ENCODE peak calls at places on chromosomes 5 and 9, in four cellular contexts. One of them, this sample, is unnamed.

GRCh38 chr9:1235650-1236401 is 185.7 kb downstream of the DMRT2 start:
- DNase-seq in GM12878: no peak
- DNase-seq in HepG2: no peak
- DNase-seq in K562: no peak
- DNase-seq in this sample: no peak

GRCh38 chr5:151345187-151345807 is 2.1 kb downstream of the SLC36A2 start:
- DNase-seq in GM12878: no peak
- DNase-seq in HepG2: no peak
- DNase-seq in K562: no peak
- DNase-seq in this sample: no peak

GRCh38 chr5:61416410-61416809 is 84.4 kb downstream of the ZSWIM6 start:
- DNase-seq in GM12878: no peak
- DNase-seq in HepG2: no peak
- DNase-seq in K562: no peak
- DNase-seq in this sample: no peak

GRCh38 chr5:126052120-126052519 is 371.1 kb upstream of the GRAMD2B start:
- DNase-seq in GM12878: no peak
- DNase-seq in HepG2: no peak
- DNase-seq in K562: no peak
- DNase-seq in this sample: no peak

GRCh38 chr5:100584069-100584468 is 48.9 kb downstream of the FAM174A start:
- DNase-seq in GM12878: peak; percentile 60
- DNase-seq in HepG2: no peak
- DNase-seq in K562: no peak
- DNase-seq in this sample: no peak

GRCh38 chr5:177442066-177442836 is 4.4 kb upstream of the PRR7 start:
- DNase-seq in GM12878: no peak
- DNase-seq in HepG2: no peak
- DNase-seq in K562: no peak
- DNase-seq in this sample: no peak

GRCh38 chr9:34374905-34375552 is 1.7 kb downstream of the MYORG start:
- DNase-seq in GM12878: no peak
- DNase-seq in HepG2: peak; percentile 94
- DNase-seq in K562: no peak
- DNase-seq in this sample: peak; percentile 3

GRCh38 chr5:142314129-142314528 is 10.7 kb downstream of the SPRY4 start:
- DNase-seq in GM12878: no peak
- DNase-seq in HepG2: no peak
- DNase-seq in K562: no peak
- DNase-seq in this sample: no peak

GRCh38 chr9:26685857-26686256 is 206.7 kb downstream of the CAAP1 start:
- DNase-seq in GM12878: no peak
- DNase-seq in HepG2: no peak
- DNase-seq in K562: no peak
- DNase-seq in this sample: no peak

GRCh38 chr5:68534131-68534940 is 318.8 kb downstream of the PIK3R1 start:
- DNase-seq in GM12878: no peak
- DNase-seq in HepG2: peak; percentile 2
- DNase-seq in K562: no peak
- DNase-seq in this sample: no peak

GRCh38 chr9:115057559-115057958 is 60.4 kb downstream of the TNC start:
- DNase-seq in GM12878: no peak
- DNase-seq in HepG2: no peak
- DNase-seq in K562: no peak
- DNase-seq in this sample: no peak

GRCh38 chr9:34037626-34038025 is 11.1 kb downstream of the UBAP2 start:
- DNase-seq in GM12878: no peak
- DNase-seq in HepG2: no peak
- DNase-seq in K562: no peak
- DNase-seq in this sample: no peak

GRCh38 chr9:93536167-93536566 is 40.2 kb upstream of the PHF2 start:
- DNase-seq in GM12878: no peak
- DNase-seq in HepG2: no peak
- DNase-seq in K562: no peak
- DNase-seq in this sample: no peak

GRCh38 chr9:99138424-99139284 is 33.7 kb downstream of the TGFBR1 start:
- DNase-seq in GM12878: no peak
- DNase-seq in HepG2: no peak
- DNase-seq in K562: no peak
- DNase-seq in this sample: no peak

GRCh38 chr9:87201316-87201715 is 254.0 kb upstream of the GAS1 start:
- DNase-seq in GM12878: no peak
- DNase-seq in HepG2: no peak
- DNase-seq in K562: no peak
- DNase-seq in this sample: no peak

GRCh38 chr9:123933401-123933800 is 3.5 kb upstream of the DENND1A start:
- DNase-seq in GM12878: no peak
- DNase-seq in HepG2: peak; percentile 64
- DNase-seq in K562: no peak
- DNase-seq in this sample: no peak

GRCh38 chr5:135221187-135221473 is 177.9 kb downstream of the MACROH2A1 start:
- DNase-seq in GM12878: no peak
- DNase-seq in HepG2: no peak
- DNase-seq in K562: peak; percentile 33
- DNase-seq in this sample: no peak

GRCh38 chr5:6370580-6370979 is 7.8 kb downstream of the MED10 start:
- DNase-seq in GM12878: no peak
- DNase-seq in HepG2: no peak
- DNase-seq in K562: no peak
- DNase-seq in this sample: no peak

GRCh38 chr5:126619781-126620180 is 19.0 kb downstream of the PHAX start:
- DNase-seq in GM12878: no peak
- DNase-seq in HepG2: no peak
- DNase-seq in K562: no peak
- DNase-seq in this sample: no peak

GRCh38 chr5:43140286-43140685 is 19.6 kb downstream of the ZNF131 start:
- DNase-seq in GM12878: no peak
- DNase-seq in HepG2: no peak
- DNase-seq in K562: no peak
- DNase-seq in this sample: no peak

DNA sequence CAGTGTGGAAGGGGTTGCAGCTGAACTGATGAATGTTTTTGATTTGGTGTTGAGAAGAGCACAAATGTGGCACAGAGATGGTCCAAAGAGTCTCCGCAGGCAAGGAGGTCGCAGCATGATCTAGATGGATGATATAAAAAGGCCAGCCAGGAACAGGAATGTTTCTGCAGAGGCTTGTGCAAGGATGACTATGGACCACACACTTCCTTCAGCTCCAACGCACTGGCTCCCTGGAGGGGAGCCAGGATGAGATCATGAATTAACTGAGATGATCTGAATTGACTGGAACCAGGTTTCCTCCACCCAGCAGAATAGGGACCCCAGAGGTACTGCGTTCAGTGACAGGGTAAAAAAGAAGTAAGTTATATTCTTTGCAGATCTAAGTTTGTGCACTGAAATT is 89.0 kb downstream of the ARSB start:
- DNase-seq in GM12878: no peak
- DNase-seq in HepG2: no peak
- DNase-seq in K562: no peak
- DNase-seq in this sample: no peak
- TF ChIP-seq FOXK2 in GM12878: no peak
- TF ChIP-seq FOXK2 in HepG2: no peak
- TF ChIP-seq FOXK2 in K562: no peak
- TF ChIP-seq FOXK2 in this sample: no peak

DNA sequence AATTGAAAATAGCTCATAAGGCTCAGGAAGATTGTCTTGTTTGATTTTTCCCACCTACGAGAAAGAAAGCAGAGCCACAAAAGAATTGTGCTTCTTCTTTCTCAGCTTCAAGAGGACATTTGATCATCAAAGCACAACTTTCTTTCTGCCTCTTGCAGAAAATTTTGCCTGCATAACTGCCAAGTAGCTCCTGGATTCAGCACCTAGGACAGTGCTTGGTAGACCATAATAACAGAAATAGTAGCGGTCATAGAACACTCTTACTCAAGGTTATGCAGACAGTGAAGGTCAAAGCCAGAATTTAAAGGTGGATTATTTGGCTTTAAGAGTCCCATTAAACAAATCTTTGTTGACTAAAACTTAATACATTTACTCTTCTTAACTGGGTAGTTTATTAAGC is 594.7 kb upstream of the CCNG1 start:
- DNase-seq in GM12878: no peak
- DNase-seq in HepG2: no peak
- DNase-seq in K562: no peak
- DNase-seq in this sample: no peak
- TF ChIP-seq FOXK2 in GM12878: no peak
- TF ChIP-seq FOXK2 in HepG2: no peak
- TF ChIP-seq FOXK2 in K562: no peak
- TF ChIP-seq FOXK2 in this sample: no peak

DNA sequence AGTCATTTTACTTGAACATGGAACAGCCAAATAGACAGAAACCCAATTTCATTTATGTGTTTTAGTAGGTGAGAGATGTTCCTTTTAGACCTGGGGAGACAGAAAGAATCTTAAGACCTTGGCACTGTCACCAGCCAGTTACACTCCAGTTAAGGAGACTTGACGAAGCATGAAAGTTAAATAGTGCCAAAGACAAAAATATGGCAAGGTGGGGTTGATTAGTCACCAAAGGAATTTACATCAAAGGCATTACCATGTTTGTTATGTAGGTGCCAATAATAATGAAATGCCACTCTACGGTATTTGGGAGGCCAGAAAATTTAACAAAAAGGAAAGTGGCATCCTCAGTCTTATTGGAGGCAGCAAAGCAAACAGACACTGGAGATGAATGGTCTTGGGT is 9.2 kb upstream of the IL12B start:
- DNase-seq in GM12878: no peak
- DNase-seq in HepG2: no peak
- DNase-seq in K562: no peak
- DNase-seq in this sample: no peak
- TF ChIP-seq FOXK2 in GM12878: no peak
- TF ChIP-seq FOXK2 in HepG2: no peak
- TF ChIP-seq FOXK2 in K562: no peak
- TF ChIP-seq FOXK2 in this sample: no peak

GRCh38 chr5:132369471-132370240 is at the start of gene SLC22A5:
- DNase-seq in GM12878: no peak
- DNase-seq in HepG2: peak; percentile 62
- DNase-seq in K562: peak; percentile 83
- DNase-seq in this sample: peak; percentile 79
- TF ChIP-seq FOXK2 in GM12878: no peak
- TF ChIP-seq FOXK2 in HepG2: no peak
- TF ChIP-seq FOXK2 in K562: no peak
- TF ChIP-seq FOXK2 in this sample: no peak

GRCh38 chr9:89418882-89419641 is 78.9 kb downstream of the SEMA4D start:
- DNase-seq in GM12878: no peak
- DNase-seq in HepG2: no peak
- DNase-seq in K562: no peak
- DNase-seq in this sample: no peak
- TF ChIP-seq FOXK2 in GM12878: peak; percentile 84
- TF ChIP-seq FOXK2 in HepG2: no peak
- TF ChIP-seq FOXK2 in K562: no peak
- TF ChIP-seq FOXK2 in this sample: no peak

DNA sequence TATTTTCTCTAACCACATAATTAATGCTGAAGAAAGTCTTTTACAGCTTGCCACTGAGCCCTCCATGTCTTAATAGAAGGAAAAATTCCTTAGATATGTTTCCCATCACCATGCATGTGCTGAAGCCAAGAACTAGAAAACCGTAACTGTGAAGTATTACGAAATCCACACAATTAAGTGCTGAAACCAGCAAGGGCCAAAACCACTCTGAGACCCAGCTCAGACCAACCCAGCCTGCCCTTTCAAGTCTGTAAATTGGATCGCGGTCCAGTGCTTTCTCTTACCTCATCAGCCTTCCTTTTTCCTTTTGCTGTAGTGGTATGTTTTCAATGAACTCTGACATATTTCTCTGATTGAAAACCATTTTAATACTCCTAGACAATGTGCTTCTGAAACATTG is 26.3 kb downstream of the SEMA5A start:
- DNase-seq in GM12878: no peak
- DNase-seq in HepG2: no peak
- DNase-seq in K562: no peak
- DNase-seq in this sample: no peak
- TF ChIP-seq FOXK2 in GM12878: no peak
- TF ChIP-seq FOXK2 in HepG2: no peak
- TF ChIP-seq FOXK2 in K562: no peak
- TF ChIP-seq FOXK2 in this sample: no peak

GRCh38 chr9:36136894-36137391 is 410 bp downstream of the GLIPR2 start:
- DNase-seq in GM12878: no peak
- DNase-seq in HepG2: no peak
- DNase-seq in K562: no peak
- DNase-seq in this sample: peak; percentile 27

GRCh38 chr9:36134761-36135505 is 1.6 kb upstream of the GLIPR2 start:
- DNase-seq in GM12878: no peak
- DNase-seq in HepG2: no peak
- DNase-seq in K562: no peak
- DNase-seq in this sample: no peak

GRCh38 chr9:36135791-36136276 is 699 bp upstream of the GLIPR2 start:
- DNase-seq in GM12878: no peak
- DNase-seq in HepG2: no peak
- DNase-seq in K562: no peak
- DNase-seq in this sample: no peak

GRCh38 chr9:36137392-36138004 is 965 bp downstream of the GLIPR2 start:
- DNase-seq in GM12878: no peak
- DNase-seq in HepG2: no peak
- DNase-seq in K562: no peak
- DNase-seq in this sample: no peak

DNA sequence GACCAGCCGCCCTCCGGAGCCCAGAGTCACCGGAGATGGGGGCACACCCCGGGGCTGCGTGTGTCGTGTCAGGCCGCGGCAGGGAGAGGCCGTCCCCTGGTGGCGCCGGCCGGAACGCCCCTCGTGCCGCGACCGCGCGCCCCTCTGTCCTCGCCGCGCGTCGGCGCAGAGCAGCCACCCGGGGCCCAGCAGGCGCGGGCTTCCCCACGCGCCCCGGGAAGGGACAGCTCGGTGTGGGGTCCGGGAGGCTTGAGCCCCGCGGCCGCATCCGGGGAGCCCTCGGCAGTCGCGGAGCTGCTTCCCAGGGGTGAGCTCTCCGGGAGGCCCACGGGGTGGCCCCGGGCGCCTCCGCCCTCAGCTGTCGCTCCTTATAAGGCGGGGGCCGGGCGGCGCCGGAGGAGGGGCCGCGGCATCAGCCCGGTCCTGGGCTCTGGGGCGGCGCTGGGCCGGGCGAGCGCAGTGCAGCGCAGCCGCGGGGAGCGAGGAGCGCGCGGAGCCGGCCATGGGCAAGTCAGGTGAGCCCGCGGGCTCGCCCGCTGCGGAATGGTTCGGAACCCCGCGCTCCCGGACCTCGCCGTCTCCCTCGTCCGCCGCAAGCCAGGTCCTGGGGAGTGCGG is at the start of gene GLIPR2:
- DNase-seq in GM12878: no peak
- DNase-seq in HepG2: peak; percentile 18
- DNase-seq in K562: peak; percentile 78
- DNase-seq in this sample: peak; percentile 84
- TF ChIP-seq FOXK2 in GM12878: no peak
- TF ChIP-seq FOXK2 in HepG2: no peak
- TF ChIP-seq FOXK2 in K562: no peak
- TF ChIP-seq FOXK2 in this sample: no peak

This sample was measured in HEK293T.